ENCODE peak calls at places on chromosome 4, in nine cellular contexts. One of them, this sample, is unnamed.

GRCh38 chr4:179128299-179128698 is 1686.1 kb upstream of the AGA start:
- DNase-seq in ovary: no peak
- DNase-seq in stomach: no peak
- DNase-seq in GM12892: no peak
- DNase-seq in heart left ventricle: no peak
- DNase-seq in K562: no peak
- DNase-seq in tibial nerve: no peak
- DNase-seq in sigmoid colon: no peak
- DNase-seq in suprapubic skin: no peak
- DNase-seq in this sample: no peak

GRCh38 chr4:119016636-119017035 is 119.0 kb upstream of the MYOZ2 start:
- DNase-seq in ovary: no peak
- DNase-seq in stomach: no peak
- DNase-seq in GM12892: no peak
- DNase-seq in heart left ventricle: no peak
- DNase-seq in K562: no peak
- DNase-seq in tibial nerve: no peak
- DNase-seq in sigmoid colon: no peak
- DNase-seq in suprapubic skin: no peak
- DNase-seq in this sample: no peak

GRCh38 chr4:4394644-4395043 is 7.7 kb downstream of the NSG1 start:
- DNase-seq in ovary: no peak
- DNase-seq in stomach: no peak
- DNase-seq in GM12892: no peak
- DNase-seq in heart left ventricle: peak
- DNase-seq in K562: no peak
- DNase-seq in tibial nerve: no peak
- DNase-seq in sigmoid colon: no peak
- DNase-seq in suprapubic skin: no peak
- DNase-seq in this sample: no peak

GRCh38 chr4:4860803-4861591 is 1.5 kb downstream of the MSX1 start:
- DNase-seq in ovary: no peak
- DNase-seq in stomach: no peak
- DNase-seq in GM12892: no peak
- DNase-seq in heart left ventricle: peak
- DNase-seq in K562: no peak
- DNase-seq in tibial nerve: no peak
- DNase-seq in sigmoid colon: no peak
- DNase-seq in suprapubic skin: no peak
- DNase-seq in this sample: peak

GRCh38 chr4:123488916-123489315 is 92.3 kb downstream of the SPRY1 start:
- DNase-seq in ovary: no peak
- DNase-seq in stomach: no peak
- DNase-seq in GM12892: no peak
- DNase-seq in heart left ventricle: no peak
- DNase-seq in K562: peak
- DNase-seq in tibial nerve: no peak
- DNase-seq in sigmoid colon: no peak
- DNase-seq in suprapubic skin: no peak
- DNase-seq in this sample: no peak

GRCh38 chr4:33975996-33976395 is 2268.3 kb downstream of the ARAP2 start:
- DNase-seq in ovary: no peak
- DNase-seq in stomach: no peak
- DNase-seq in GM12892: no peak
- DNase-seq in heart left ventricle: no peak
- DNase-seq in K562: no peak
- DNase-seq in tibial nerve: no peak
- DNase-seq in sigmoid colon: no peak
- DNase-seq in suprapubic skin: no peak
- DNase-seq in this sample: no peak

GRCh38 chr4:167233523-167234387 is 539 bp downstream of the SPOCK3 start:
- DNase-seq in ovary: peak
- DNase-seq in stomach: no peak
- DNase-seq in GM12892: peak
- DNase-seq in heart left ventricle: no peak
- DNase-seq in K562: no peak
- DNase-seq in tibial nerve: no peak
- DNase-seq in sigmoid colon: no peak
- DNase-seq in suprapubic skin: no peak
- DNase-seq in this sample: peak

GRCh38 chr4:113106076-113106475 is 56.6 kb downstream of the ANK2 start:
- DNase-seq in ovary: no peak
- DNase-seq in stomach: no peak
- DNase-seq in GM12892: no peak
- DNase-seq in heart left ventricle: no peak
- DNase-seq in K562: no peak
- DNase-seq in tibial nerve: no peak
- DNase-seq in sigmoid colon: no peak
- DNase-seq in suprapubic skin: no peak
- DNase-seq in this sample: no peak

GRCh38 chr4:100591156-100591876 is 73.5 kb upstream of the EMCN start:
- DNase-seq in ovary: peak
- DNase-seq in stomach: peak
- DNase-seq in GM12892: no peak
- DNase-seq in heart left ventricle: peak
- DNase-seq in K562: no peak
- DNase-seq in tibial nerve: peak
- DNase-seq in sigmoid colon: peak
- DNase-seq in suprapubic skin: no peak
- DNase-seq in this sample: peak

GRCh38 chr4:3462790-3463415 is at the start of gene DOK7:
- DNase-seq in ovary: no peak
- DNase-seq in stomach: peak
- DNase-seq in GM12892: no peak
- DNase-seq in heart left ventricle: peak
- DNase-seq in K562: peak
- DNase-seq in tibial nerve: no peak
- DNase-seq in sigmoid colon: no peak
- DNase-seq in suprapubic skin: no peak
- DNase-seq in this sample: peak

GRCh38 chr4:139834210-139834609 is 168.6 kb downstream of the MGST2 start:
- DNase-seq in ovary: no peak
- DNase-seq in stomach: no peak
- DNase-seq in GM12892: no peak
- DNase-seq in heart left ventricle: no peak
- DNase-seq in K562: no peak
- DNase-seq in tibial nerve: no peak
- DNase-seq in sigmoid colon: no peak
- DNase-seq in suprapubic skin: no peak
- DNase-seq in this sample: peak

GRCh38 chr4:113260671-113261070 is 211.2 kb downstream of the ANK2 start:
- DNase-seq in ovary: no peak
- DNase-seq in stomach: no peak
- DNase-seq in GM12892: no peak
- DNase-seq in heart left ventricle: no peak
- DNase-seq in K562: no peak
- DNase-seq in tibial nerve: no peak
- DNase-seq in sigmoid colon: no peak
- DNase-seq in suprapubic skin: no peak
- DNase-seq in this sample: no peak

GRCh38 chr4:33722254-33722653 is 2522.1 kb downstream of the ARAP2 start:
- DNase-seq in ovary: no peak
- DNase-seq in stomach: no peak
- DNase-seq in GM12892: no peak
- DNase-seq in heart left ventricle: no peak
- DNase-seq in K562: no peak
- DNase-seq in tibial nerve: no peak
- DNase-seq in sigmoid colon: no peak
- DNase-seq in suprapubic skin: no peak
- DNase-seq in this sample: no peak

GRCh38 chr4:127015616-127016015 is 617.1 kb upstream of the INTU start:
- DNase-seq in ovary: no peak
- DNase-seq in stomach: no peak
- DNase-seq in GM12892: no peak
- DNase-seq in heart left ventricle: no peak
- DNase-seq in K562: no peak
- DNase-seq in tibial nerve: no peak
- DNase-seq in sigmoid colon: no peak
- DNase-seq in suprapubic skin: no peak
- DNase-seq in this sample: no peak

GRCh38 chr4:25938251-25939186 is 24.5 kb downstream of the SMIM20 start:
- DNase-seq in ovary: no peak
- DNase-seq in stomach: no peak
- DNase-seq in GM12892: peak
- DNase-seq in heart left ventricle: peak
- DNase-seq in K562: no peak
- DNase-seq in tibial nerve: peak
- DNase-seq in sigmoid colon: no peak
- DNase-seq in suprapubic skin: no peak
- DNase-seq in this sample: no peak

GRCh38 chr4:174669278-174669677 is 147.0 kb upstream of the HPGD start:
- DNase-seq in ovary: no peak
- DNase-seq in stomach: no peak
- DNase-seq in GM12892: no peak
- DNase-seq in heart left ventricle: no peak
- DNase-seq in K562: peak
- DNase-seq in tibial nerve: no peak
- DNase-seq in sigmoid colon: no peak
- DNase-seq in suprapubic skin: no peak
- DNase-seq in this sample: no peak

GRCh38 chr4:38050560-38051350 is 90.6 kb downstream of the PTTG2 start:
- DNase-seq in ovary: no peak
- DNase-seq in stomach: no peak
- DNase-seq in GM12892: no peak
- DNase-seq in heart left ventricle: no peak
- DNase-seq in K562: no peak
- DNase-seq in tibial nerve: no peak
- DNase-seq in sigmoid colon: no peak
- DNase-seq in suprapubic skin: no peak
- DNase-seq in this sample: no peak

GRCh38 chr4:24842356-24842755 is 47.0 kb downstream of the SOD3 start:
- DNase-seq in ovary: no peak
- DNase-seq in stomach: no peak
- DNase-seq in GM12892: no peak
- DNase-seq in heart left ventricle: no peak
- DNase-seq in K562: no peak
- DNase-seq in tibial nerve: no peak
- DNase-seq in sigmoid colon: no peak
- DNase-seq in suprapubic skin: no peak
- DNase-seq in this sample: peak

GRCh38 chr4:15681372-15682339 is at the start of gene FAM200B:
- DNase-seq in ovary: peak
- DNase-seq in stomach: peak
- DNase-seq in GM12892: peak
- DNase-seq in heart left ventricle: peak
- DNase-seq in K562: peak
- DNase-seq in tibial nerve: peak
- DNase-seq in sigmoid colon: peak
- DNase-seq in suprapubic skin: peak
- DNase-seq in this sample: peak
- TF ChIP-seq POLR2A in ovary: peak
- TF ChIP-seq POLR2A in stomach: no peak
- TF ChIP-seq POLR2A in GM12892: peak
- TF ChIP-seq POLR2A in heart left ventricle: no peak
- TF ChIP-seq POLR2A in K562: peak
- TF ChIP-seq POLR2A in tibial nerve: peak
- TF ChIP-seq POLR2A in sigmoid colon: peak
- TF ChIP-seq POLR2A in suprapubic skin: peak
- TF ChIP-seq POLR2A in this sample: peak

GRCh38 chr4:128811571-128812359 is 2.3 kb downstream of the JADE1 start:
- DNase-seq in ovary: peak
- DNase-seq in stomach: peak
- DNase-seq in GM12892: peak
- DNase-seq in heart left ventricle: peak
- DNase-seq in K562: peak
- DNase-seq in tibial nerve: peak
- DNase-seq in sigmoid colon: peak
- DNase-seq in suprapubic skin: peak
- DNase-seq in this sample: peak
- TF ChIP-seq POLR2A in ovary: peak
- TF ChIP-seq POLR2A in stomach: no peak
- TF ChIP-seq POLR2A in GM12892: peak
- TF ChIP-seq POLR2A in heart left ventricle: peak
- TF ChIP-seq POLR2A in K562: peak
- TF ChIP-seq POLR2A in tibial nerve: peak
- TF ChIP-seq POLR2A in sigmoid colon: peak
- TF ChIP-seq POLR2A in suprapubic skin: peak
- TF ChIP-seq POLR2A in this sample: peak

GRCh38 chr4:145179201-145179860 is 1.1 kb downstream of the OTUD4 start:
- DNase-seq in ovary: peak
- DNase-seq in stomach: peak
- DNase-seq in GM12892: peak
- DNase-seq in heart left ventricle: peak
- DNase-seq in K562: peak
- DNase-seq in tibial nerve: peak
- DNase-seq in sigmoid colon: peak
- DNase-seq in suprapubic skin: peak
- DNase-seq in this sample: peak
- TF ChIP-seq POLR2A in ovary: no peak
- TF ChIP-seq POLR2A in stomach: no peak
- TF ChIP-seq POLR2A in GM12892: peak
- TF ChIP-seq POLR2A in heart left ventricle: no peak
- TF ChIP-seq POLR2A in K562: peak
- TF ChIP-seq POLR2A in tibial nerve: peak
- TF ChIP-seq POLR2A in sigmoid colon: no peak
- TF ChIP-seq POLR2A in suprapubic skin: peak
- TF ChIP-seq POLR2A in this sample: peak

DNA sequence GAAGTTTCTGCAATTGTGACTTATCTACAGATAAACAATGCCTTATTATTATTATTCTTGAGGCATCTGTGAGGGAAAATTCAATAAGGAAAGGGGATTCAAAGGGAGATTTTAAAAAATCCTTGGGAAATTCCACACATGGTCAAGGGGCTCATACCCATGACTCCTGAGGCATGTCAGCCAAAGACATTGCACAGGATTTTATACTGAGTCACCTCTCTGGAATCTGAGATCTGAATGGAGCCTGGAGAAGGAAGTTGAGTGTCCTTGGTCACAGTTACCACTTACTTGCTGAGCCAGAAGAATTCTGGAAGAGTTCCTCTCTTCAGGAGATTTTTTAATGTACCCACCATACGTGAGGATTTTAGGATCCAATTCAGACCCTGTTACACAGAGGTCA is 14.4 kb upstream of the CXCL8 start:
- DNase-seq in ovary: no peak
- DNase-seq in stomach: no peak
- DNase-seq in GM12892: no peak
- DNase-seq in heart left ventricle: no peak
- DNase-seq in K562: no peak
- DNase-seq in tibial nerve: no peak
- DNase-seq in sigmoid colon: no peak
- DNase-seq in suprapubic skin: no peak
- DNase-seq in this sample: no peak
- TF ChIP-seq POLR2A in ovary: no peak
- TF ChIP-seq POLR2A in stomach: no peak
- TF ChIP-seq POLR2A in GM12892: no peak
- TF ChIP-seq POLR2A in heart left ventricle: no peak
- TF ChIP-seq POLR2A in K562: no peak
- TF ChIP-seq POLR2A in tibial nerve: no peak
- TF ChIP-seq POLR2A in sigmoid colon: no peak
- TF ChIP-seq POLR2A in suprapubic skin: no peak
- TF ChIP-seq POLR2A in this sample: no peak